ENCODE peak calls at places on chromosomes 1 and 21, in nine cellular contexts. N is tibial nerve, B is lower leg skin, J is IMR-90, P is heart left ventricle, G is transverse colon, K is esophagus squamous epithelium, E is H1, S is A549. L is an unnamed sample.

GRCh38 chr1:235513495-235514366 is 9.5 kb upstream of the B3GALNT2 start:
- DNase-seq in P (no peak), J (peak; percentile 73), N (no peak), B (no peak), S (peak; percentile 74), E (no peak), G (no peak), K (no peak), L (peak; percentile 78)

GRCh38 chr1:42282024-42282579 is 52.9 kb downstream of the FOXJ3 start:
- DNase-seq in P (no peak), N (no peak), S (no peak), E (no peak), K (no peak), G (no peak), B (no peak), J (peak; percentile 65), L (no peak)

GRCh38 chr1:197907846-197908616 is 5.6 kb downstream of the C1orf53 start:
- DNase-seq in N (no peak), G (no peak), S (no peak), B (no peak), E (no peak), P (no peak), J (no peak), K (no peak), L (no peak)

GRCh38 chr1:102970496-102971078 is 137.7 kb downstream of the COL11A1 start:
- DNase-seq in S (peak; percentile 65), J (peak; percentile 75), B (no peak), G (no peak), N (no peak), E (no peak), P (no peak), K (no peak), L (peak; percentile 62)

GRCh38 chr1:149993764-149994163 is 16.8 kb downstream of the OTUD7B start:
- DNase-seq in B (no peak), G (no peak), K (no peak), P (no peak), N (no peak), S (no peak), J (no peak), E (no peak), L (no peak)

GRCh38 chr21:35468991-35469390 is 419.9 kb upstream of the RUNX1 start:
- DNase-seq in K (no peak), J (no peak), G (no peak), P (no peak), B (no peak), E (no peak), S (no peak), N (no peak), L (no peak)

GRCh38 chr1:29698033-29698432 is 461.7 kb downstream of the PTPRU start:
- DNase-seq in N (no peak), B (no peak), S (peak; percentile 36), E (no peak), J (peak; percentile 59), K (no peak), G (no peak), P (no peak), L (peak; percentile 29)

GRCh38 chr1:184483101-184483813 is 96.4 kb downstream of the C1orf21 start:
- DNase-seq in S (no peak), J (peak; percentile 83), P (peak; percentile 57), N (peak; percentile 34), E (no peak), B (no peak), G (peak; percentile 38), K (no peak), L (no peak)

GRCh38 chr1:246567258-246568235 is 1.3 kb downstream of the CNST start:
- DNase-seq in P (no peak), J (peak; percentile 87), E (no peak), B (no peak), G (no peak), K (no peak), N (no peak), S (peak; percentile 23), L (peak; percentile 42)

GRCh38 chr1:246565751-246566127 is 322 bp downstream of the TFB2M start:
- DNase-seq in P (no peak), B (no peak), J (peak; percentile 58), S (no peak), G (no peak), K (no peak), N (no peak), E (peak; percentile 9), L (no peak)

GRCh38 chr1:246564839-246565750 is 966 bp downstream of the TFB2M start:
- DNase-seq in E (no peak), K (no peak), S (no peak), P (no peak), G (no peak), B (no peak), N (no peak), J (no peak), L (peak; percentile 26)

GRCh38 chr1:246566808-246567154 is 525 bp downstream of the CNST start:
- DNase-seq in K (no peak), S (no peak), P (no peak), E (no peak), N (peak; percentile 16), B (no peak), G (no peak), J (peak; percentile 17), L (no peak)

DNA sequence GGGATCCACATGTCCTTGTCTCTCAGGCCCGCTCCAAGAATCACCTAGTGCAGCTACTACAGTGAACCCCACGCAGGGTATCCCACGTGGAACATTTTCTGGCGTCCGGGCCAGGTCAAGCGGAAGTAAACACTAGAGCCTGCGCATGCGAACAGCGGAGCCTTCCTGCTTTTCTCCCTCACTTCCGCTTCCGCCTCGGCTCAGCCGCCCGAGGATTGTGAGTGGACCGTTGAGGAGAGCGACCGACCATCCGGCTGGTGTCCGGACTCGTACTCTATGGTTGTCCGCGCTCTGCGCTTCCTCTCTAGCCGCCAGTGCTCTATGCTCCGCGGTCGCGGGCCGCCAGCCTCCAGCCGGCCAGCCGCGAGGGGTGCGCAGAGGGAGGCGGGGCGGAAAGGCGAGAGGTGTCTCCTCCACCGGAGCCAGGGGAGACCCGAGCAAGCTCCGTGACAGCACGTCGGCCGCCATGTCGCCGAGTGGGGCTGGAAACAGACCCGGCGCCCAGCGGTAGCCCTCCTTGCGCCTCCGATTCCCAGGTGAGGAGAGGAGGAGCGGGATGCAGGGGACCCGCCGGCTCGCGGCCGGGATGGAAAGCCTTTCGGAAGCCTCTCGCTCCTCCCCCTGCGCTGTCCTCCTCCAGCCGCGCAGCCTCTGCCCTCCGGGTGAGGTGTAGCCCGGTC is at the start of the genes CNST and TFB2M:
- DNase-seq in E (peak; percentile 94), K (peak; percentile 88), S (peak; percentile 99), G (peak; percentile 98), B (peak; percentile 99), N (peak; percentile 92), J (peak; percentile 99), P (peak; percentile 99), L (peak; percentile 99)
- TF ChIP-seq POLR2A in E (peak; percentile 6), K (no peak), S (peak; percentile 75), G (peak; percentile 97), B (peak; percentile 32), N (peak; percentile 76), J (peak; percentile 90), P (peak; percentile 70), L (peak; percentile 55)

DNA sequence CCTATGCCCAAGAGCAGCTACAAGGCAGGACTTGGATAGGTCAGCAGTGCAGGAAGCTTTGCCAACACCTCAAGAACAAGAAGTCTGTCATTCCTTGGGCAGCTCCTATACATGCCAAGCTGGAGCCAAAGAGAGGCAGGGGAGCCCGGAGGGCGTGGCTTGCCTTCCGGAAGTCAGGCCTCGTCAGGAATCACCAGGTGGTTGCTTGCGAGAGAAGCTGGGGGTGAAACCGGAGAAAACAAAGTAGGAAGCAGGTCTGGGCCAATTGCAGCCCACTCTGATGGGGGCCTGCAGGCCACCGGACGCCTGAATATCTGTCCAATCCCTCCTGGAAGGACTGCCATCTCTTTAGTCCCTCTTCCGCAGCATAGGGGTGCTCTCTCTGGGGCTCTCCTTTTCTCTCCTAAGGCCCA is 794 bp upstream of the FAM76A start:
- DNase-seq in P (peak; percentile 33), K (no peak), E (peak; percentile 25), B (peak; percentile 87), J (no peak), S (no peak), N (no peak), G (peak; percentile 9), L (peak; percentile 21)
- H3K4me3 ChIP-seq in P (peak overlapping the region; percentile 94), K (peak overlapping the region; percentile 92), E (peak overlapping the region; percentile 49), B (no peak overlapping the region), J (peak overlapping the region; percentile 42), S (peak overlapping the region; percentile 41), N (peak overlapping the region; percentile 67), G (peak overlapping the region; percentile 15), L (peak overlapping the region; percentile 40)

GRCh38 chr21:38735807-38736206 is 69.9 kb upstream of the ETS2 start:
- DNase-seq in N (no peak), P (no peak), E (no peak), K (no peak), B (no peak), J (no peak), S (no peak), G (no peak), L (no peak)

GRCh38 chr21:38729745-38730401 is 75.9 kb upstream of the ETS2 start:
- DNase-seq in P (no peak), E (no peak), N (no peak), J (peak; percentile 9), K (no peak), B (no peak), S (no peak), G (no peak), L (no peak)

DNA sequence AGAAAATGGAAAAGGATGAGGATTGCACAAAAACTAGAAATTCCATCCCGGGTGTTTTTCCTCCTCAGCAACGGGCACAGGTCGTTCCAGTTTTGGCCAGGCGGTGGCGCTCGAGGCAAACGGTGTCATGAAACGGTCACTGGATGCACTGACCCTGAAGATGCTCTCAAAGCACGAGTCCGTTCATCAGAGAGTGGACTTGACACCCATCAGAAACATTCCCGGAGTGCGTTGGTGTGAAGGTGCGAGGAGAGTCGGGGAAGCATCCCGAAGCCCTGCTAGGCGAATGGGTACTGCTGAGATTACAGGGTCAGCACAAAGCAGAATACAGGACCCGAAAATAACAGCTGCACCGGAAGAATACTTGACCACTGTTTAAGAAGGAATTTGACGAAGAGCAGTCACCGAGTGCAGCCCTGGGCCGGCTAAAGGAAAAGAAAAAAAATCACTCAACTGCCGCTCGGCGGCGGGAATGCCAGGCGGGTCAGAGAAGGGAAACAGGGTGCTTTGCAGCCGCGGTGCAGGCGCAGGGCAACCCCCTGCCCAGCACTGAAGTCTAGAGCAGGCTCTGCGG is 71.7 kb upstream of the ETS2 start:
- DNase-seq in P (peak; percentile 83), G (peak; percentile 93), K (peak; percentile 8), E (peak; percentile 54), J (peak; percentile 80), S (peak; percentile 71), N (peak; percentile 94), B (peak; percentile 99), L (peak; percentile 72)
- TF ChIP-seq POLR2A in P (no peak), G (no peak), K (no peak), E (no peak), J (no peak), S (no peak), N (no peak), B (no peak), L (no peak)

GRCh38 chr1:108012553-108012952 is 47.6 kb upstream of the VAV3 start:
- DNase-seq in S (no peak), G (no peak), E (no peak), N (no peak), B (no peak), J (no peak), K (no peak), P (no peak), L (no peak)

GRCh38 chr1:108007531-108007930 is 42.6 kb upstream of the VAV3 start:
- DNase-seq in N (no peak), E (no peak), P (no peak), B (no peak), S (no peak), G (no peak), J (no peak), K (no peak), L (no peak)

GRCh38 chr1:108010581-108010980 is 45.6 kb upstream of the VAV3 start:
- DNase-seq in B (no peak), N (no peak), G (no peak), K (no peak), J (no peak), S (no peak), P (no peak), E (no peak), L (no peak)

GRCh38 chr1:108009603-108010195 is 44.7 kb upstream of the VAV3 start:
- DNase-seq in K (no peak), J (peak; percentile 11), G (no peak), S (no peak), N (no peak), E (no peak), B (no peak), P (no peak), L (no peak)

GRCh38 chr1:108011295-108011694 is 46.3 kb upstream of the VAV3 start:
- DNase-seq in N (no peak), G (no peak), K (no peak), J (no peak), S (no peak), E (no peak), B (no peak), P (no peak), L (no peak)
- H3K4me3 ChIP-seq in N (no peak overlapping the region), G (no peak overlapping the region), K (no peak overlapping the region), J (no peak overlapping the region), S (no peak overlapping the region), E (no peak overlapping the region), B (no peak overlapping the region), P (no peak overlapping the region), L (no peak overlapping the region)